ENCODE peak calls at places on chromosomes 3 and 15, in ten cellular contexts. N is CD8-positive, alpha-beta T cell; F is DND-41; U is fibroblast of lung; Q is CD8-positive, alpha-beta memory T cell; M is NT2/D1; Y is spleen; G is cardiac muscle cell; V is heart right ventricle; J is mesendoderm. C is an unnamed sample. For H3K4me1, the result is how much of the 10 kb centered on the place peaks cover.

GRCh38 chr15:29815705-29816042 is 6.6 kb downstream of the TJP1 start:
- DNase-seq in N (no peak), F (no peak), U (no peak), Q (no peak), M (no peak), Y (no peak), G (no peak), V (no peak), J (no peak), C (no peak)

GRCh38 chr3:46935168-46935858 is 41.2 kb downstream of the CCDC12 start:
- DNase-seq in N (no peak), F (no peak), U (peak), Q (no peak), M (peak), Y (peak), G (peak), V (peak), J (peak), C (peak)

GRCh38 chr15:40115670-40116093 is 7.0 kb upstream of the BMF start:
- DNase-seq in N (no peak), F (peak), U (no peak), Q (no peak), M (no peak), Y (peak), G (peak), V (peak), J (peak), C (no peak)

GRCh38 chr3:15541371-15541770 is 19.9 kb upstream of the COLQ start:
- DNase-seq in N (no peak), F (no peak), U (no peak), Q (no peak), M (no peak), Y (no peak), G (no peak), V (no peak), J (no peak), C (no peak)

GRCh38 chr3:57184516-57184915 is 15.3 kb downstream of the HESX1 start:
- DNase-seq in N (no peak), F (no peak), U (no peak), Q (no peak), M (no peak), Y (no peak), G (peak), V (no peak), J (peak), C (no peak)

GRCh38 chr3:79473993-79474392 is 293.8 kb downstream of the ROBO1 start:
- DNase-seq in N (no peak), F (no peak), U (peak), Q (no peak), M (no peak), Y (no peak), G (no peak), V (no peak), J (no peak), C (no peak)

GRCh38 chr3:188690076-188690475 is 481.7 kb upstream of the TPRG1 start:
- DNase-seq in N (no peak), F (no peak), U (no peak), Q (no peak), M (no peak), Y (no peak), G (no peak), V (no peak), J (no peak), C (no peak)

GRCh38 chr3:25856902-25857518 is 67.1 kb downstream of the OXSM start:
- DNase-seq in N (no peak), F (peak), U (peak), Q (no peak), M (no peak), Y (no peak), G (peak), V (no peak), J (peak), C (no peak)

GRCh38 chr15:68791431-68792283 is 29.0 kb downstream of the ANP32A start:
- DNase-seq in N (peak), F (no peak), U (no peak), Q (peak), M (no peak), Y (no peak), G (no peak), V (no peak), J (peak), C (no peak)

GRCh38 chr15:65653341-65653740 is 31.6 kb downstream of the SLC24A1 start:
- DNase-seq in N (no peak), F (no peak), U (peak), Q (no peak), M (no peak), Y (no peak), G (no peak), V (no peak), J (no peak), C (peak)

GRCh38 chr3:28868897-28869296 is 412.0 kb upstream of the RBMS3 start:
- DNase-seq in N (no peak), F (no peak), U (no peak), Q (no peak), M (no peak), Y (no peak), G (no peak), V (no peak), J (no peak), C (no peak)

GRCh38 chr3:113697192-113698090 is 999 bp upstream of the USF3 start:
- DNase-seq in N (no peak), F (peak), U (no peak), Q (peak), M (no peak), Y (peak), G (peak), V (no peak), J (peak), C (no peak)

GRCh38 chr3:149879872-149880271 is 66.9 kb downstream of the RNF13 start:
- DNase-seq in N (no peak), F (no peak), U (peak), Q (no peak), M (peak), Y (no peak), G (peak), V (peak), J (peak), C (peak)

GRCh38 chr15:41832875-41833274 is 5.0 kb downstream of the JMJD7 start:
- DNase-seq in N (no peak), F (no peak), U (no peak), Q (no peak), M (no peak), Y (no peak), G (no peak), V (no peak), J (no peak), C (peak)

GRCh38 chr15:78195735-78196201 is 38.6 kb downstream of the ACSBG1 start:
- DNase-seq in N (peak), F (peak), U (no peak), Q (peak), M (no peak), Y (peak), G (peak), V (no peak), J (peak), C (no peak)

GRCh38 chr3:100630664-100631063 is 21.3 kb downstream of the ADGRG7 start:
- DNase-seq in N (no peak), F (no peak), U (no peak), Q (no peak), M (peak), Y (no peak), G (no peak), V (no peak), J (peak), C (no peak)

GRCh38 chr3:149203758-149204157 is 17.9 kb downstream of the CP start:
- DNase-seq in N (no peak), F (no peak), U (no peak), Q (no peak), M (no peak), Y (no peak), G (no peak), V (no peak), J (no peak), C (no peak)

GRCh38 chr3:48440590-48440958 is 517 bp downstream of the TMA7 start:
- DNase-seq in N (no peak), F (no peak), U (peak), Q (peak), M (no peak), Y (no peak), G (peak), V (no peak), J (peak), C (no peak)

GRCh38 chr15:78155355-78155939 is 6.3 kb downstream of the IDH3A start:
- DNase-seq in N (no peak), F (no peak), U (no peak), Q (no peak), M (no peak), Y (no peak), G (no peak), V (no peak), J (no peak), C (no peak)

DNA sequence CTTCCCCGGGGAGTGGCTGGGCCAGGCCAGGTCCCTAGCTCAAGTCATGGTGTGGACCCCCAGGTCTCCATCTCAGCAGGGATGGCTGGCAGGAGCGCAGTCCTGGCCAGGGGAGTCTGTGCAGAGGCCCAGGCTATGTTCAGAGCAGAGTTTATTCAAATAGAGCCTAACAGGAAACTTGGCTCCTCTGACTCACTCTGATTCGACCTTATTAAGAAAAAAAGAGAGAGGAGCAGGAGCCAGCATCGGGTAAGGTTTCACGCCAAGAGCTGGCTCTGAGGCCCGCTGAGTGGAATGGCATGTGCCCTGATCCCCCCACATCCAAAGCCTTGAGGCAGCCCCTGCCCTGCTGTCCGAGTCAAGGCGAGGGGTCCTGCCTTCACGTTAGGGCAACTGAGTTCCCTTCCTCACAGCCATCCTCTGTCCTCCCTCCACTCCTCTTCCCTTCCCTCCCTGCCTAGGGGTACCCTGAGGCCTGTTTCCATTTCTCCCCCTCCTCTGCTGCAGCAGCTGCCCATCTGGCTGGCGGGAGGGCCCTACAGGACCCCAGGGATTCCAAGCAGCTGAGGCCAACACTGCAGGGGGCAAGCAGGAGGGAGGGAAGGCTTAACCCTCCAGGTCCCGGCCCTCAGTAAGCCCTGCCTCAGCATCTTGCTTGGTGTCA is 1.9 kb upstream of the LOXL1 start:
- DNase-seq in N (no peak), F (no peak), U (peak), Q (no peak), M (no peak), Y (peak), G (peak), V (peak), J (no peak), C (no peak)
- H3K4me1 ChIP-seq in N (under half), F (under half), U (half or more), Q (under half), M (under half), Y (half or more), G (under half), V (half or more), J (under half), C (under half)

DNA sequence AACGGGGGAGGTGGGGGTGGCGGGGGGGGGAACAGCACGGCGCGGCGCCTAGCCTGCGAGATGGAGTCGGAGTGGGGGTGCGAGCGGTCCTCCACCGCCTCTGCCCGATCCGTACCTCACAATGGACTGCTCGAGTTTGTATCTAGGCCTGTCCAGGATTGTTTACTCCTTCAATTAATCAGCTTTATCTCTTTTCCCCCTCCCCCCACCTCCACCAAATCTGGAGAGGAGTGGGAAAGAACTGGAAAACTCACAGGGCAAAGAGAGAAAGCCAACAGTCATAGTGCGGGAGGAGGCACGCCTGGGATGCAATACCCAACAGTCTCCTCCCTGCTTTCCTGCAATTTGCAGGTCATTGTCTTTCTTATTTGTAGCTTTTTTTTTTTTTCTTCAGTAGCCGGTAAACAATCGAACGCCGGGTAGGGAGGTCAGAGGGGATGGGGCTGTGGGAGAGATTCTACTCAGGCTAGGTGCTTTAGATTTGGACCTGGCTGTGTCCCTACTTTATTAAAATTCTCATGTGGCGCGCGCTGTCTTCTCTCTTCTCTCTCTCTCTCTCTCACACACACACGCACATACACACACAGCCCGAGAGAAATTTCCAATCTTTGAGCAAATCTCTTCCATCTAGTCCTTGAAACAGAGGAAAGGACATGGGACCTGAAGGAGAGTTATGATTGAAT is 6.9 kb upstream of the MEIS2 start:
- DNase-seq in N (no peak), F (no peak), U (no peak), Q (no peak), M (no peak), Y (no peak), G (peak), V (no peak), J (peak), C (no peak)
- H3K4me1 ChIP-seq in N (under half), F (under half), U (under half), Q (under half), M (under half), Y (under half), G (under half), V (under half), J (under half), C (under half)

DNA sequence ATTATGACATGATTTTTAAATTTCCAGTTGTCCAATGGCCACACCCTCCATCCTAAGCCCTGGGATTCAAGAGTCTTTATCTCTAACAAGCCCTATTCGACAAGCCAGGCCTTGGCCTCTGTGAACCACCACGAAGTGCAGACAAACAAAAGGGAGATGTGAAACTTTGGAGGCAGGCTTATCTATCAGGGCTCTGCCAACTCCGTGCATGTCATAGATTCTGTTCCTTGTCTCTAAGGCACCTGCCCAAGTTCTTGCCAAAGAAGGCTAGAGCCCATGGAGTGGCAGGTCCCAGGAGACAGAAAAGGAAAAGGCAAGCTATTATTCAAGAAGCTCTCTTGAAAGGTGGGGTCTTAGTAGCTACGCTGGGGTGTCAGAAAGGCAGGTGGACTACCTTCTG is 212.4 kb upstream of the ADAMTS9 start:
- DNase-seq in N (no peak), F (no peak), U (no peak), Q (no peak), M (no peak), Y (no peak), G (no peak), V (peak), J (no peak), C (no peak)
- H3K4me1 ChIP-seq in N (under half), F (under half), U (under half), Q (under half), M (under half), Y (under half), G (under half), V (half or more), J (under half), C (under half)

GRCh38 chr15:35692256-35692867 is 146.4 kb upstream of the DPH6 start:
- DNase-seq in N (no peak), F (no peak), U (no peak), Q (no peak), M (no peak), Y (no peak), G (peak), V (no peak), J (no peak), C (no peak)
- H3K4me1 ChIP-seq in N (under half), F (under half), U (under half), Q (under half), M (under half), Y (under half), G (half or more), V (half or more), J (under half), C (under half)

GRCh38 chr3:71089271-71089670 is 494.3 kb downstream of the FOXP1 start:
- DNase-seq in N (no peak), F (no peak), U (no peak), Q (no peak), M (no peak), Y (no peak), G (no peak), V (no peak), J (no peak), C (no peak)

GRCh38 chr3:71090207-71090606 is 493.3 kb downstream of the FOXP1 start:
- DNase-seq in N (no peak), F (no peak), U (no peak), Q (no peak), M (no peak), Y (no peak), G (no peak), V (no peak), J (no peak), C (no peak)

GRCh38 chr3:71088019-71088711 is 495.4 kb downstream of the FOXP1 start:
- DNase-seq in N (no peak), F (no peak), U (no peak), Q (no peak), M (no peak), Y (no peak), G (no peak), V (no peak), J (no peak), C (no peak)

GRCh38 chr3:71088742-71089141 is 494.8 kb downstream of the FOXP1 start:
- DNase-seq in N (no peak), F (no peak), U (no peak), Q (no peak), M (no peak), Y (no peak), G (no peak), V (no peak), J (no peak), C (no peak)

DNA sequence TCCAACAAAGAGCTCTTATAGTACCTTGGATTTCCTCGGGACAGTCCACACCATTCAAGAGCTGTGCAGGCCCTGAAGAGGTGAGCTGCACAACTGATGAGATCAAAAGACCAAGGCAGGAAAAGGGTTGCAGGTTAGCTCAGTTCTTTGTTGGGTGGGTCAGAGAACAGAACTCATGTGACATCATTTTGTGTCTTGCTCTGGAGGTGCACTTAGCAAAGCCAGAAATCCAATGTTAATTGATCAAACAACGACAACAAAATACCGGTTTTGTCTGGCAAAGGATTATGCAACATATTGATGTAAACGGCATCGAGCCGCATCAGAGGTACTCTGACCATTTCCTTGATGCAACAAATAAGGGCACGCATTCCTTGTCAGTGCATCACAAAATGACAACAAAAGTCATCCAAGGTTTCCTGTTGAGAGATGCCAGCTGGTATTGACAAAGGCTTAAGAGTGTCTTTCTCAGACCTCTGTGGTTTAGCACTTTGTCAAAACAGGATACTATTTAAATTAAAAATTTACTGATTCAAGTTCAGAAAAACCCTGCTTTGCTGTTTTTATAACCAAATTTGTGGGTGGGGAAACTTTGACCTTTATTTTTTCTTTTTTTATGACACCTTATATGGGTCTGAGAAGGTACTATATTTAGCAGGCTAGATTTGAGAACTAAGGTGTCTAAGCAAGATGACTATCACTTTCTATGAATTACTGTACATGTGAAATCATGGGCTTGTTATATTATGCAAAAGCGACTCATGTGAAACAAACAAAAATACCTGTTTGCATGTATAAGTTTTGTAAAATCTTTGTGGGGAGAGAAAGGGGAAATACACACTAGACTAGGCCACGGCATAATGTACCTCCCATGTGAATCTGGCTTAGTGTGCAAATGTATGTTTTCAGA is 496.2 kb downstream of the FOXP1 start:
- DNase-seq in N (no peak), F (no peak), U (peak), Q (peak), M (no peak), Y (no peak), G (peak), V (no peak), J (no peak), C (no peak)
- H3K4me1 ChIP-seq in N (half or more), F (under half), U (under half), Q (half or more), M (under half), Y (half or more), G (under half), V (under half), J (under half), C (under half)

C was measured in keratinocyte.